ENCODE peak calls at places on chromosome 14, in five cellular contexts. One of them, this sample, is unnamed.

GRCh38 chr14:69879175-69880047 is at the start of gene SMOC1:
- DNase-seq in EH: no peak
- DNase-seq in AG04449: no peak
- DNase-seq in CD4-positive, CD25-positive, alpha-beta regulatory T cell: no peak
- DNase-seq in activated CD4-positive, alpha-beta T cell treated with anti-CD3 and anti-CD28 coated beads, Interleukin-2, amount 10 ng/mL, durations not matched to agents 7 days and 5 days: no peak
- DNase-seq in this sample: peak

GRCh38 chr14:93317836-93318807 is 14.7 kb downstream of the BTBD7 start:
- DNase-seq in EH: peak
- DNase-seq in AG04449: no peak
- DNase-seq in CD4-positive, CD25-positive, alpha-beta regulatory T cell: no peak
- DNase-seq in activated CD4-positive, alpha-beta T cell treated with anti-CD3 and anti-CD28 coated beads, Interleukin-2, amount 10 ng/mL, durations not matched to agents 7 days and 5 days: no peak
- DNase-seq in this sample: no peak

GRCh38 chr14:80275208-80275850 is 64.0 kb upstream of the DIO2 start:
- DNase-seq in EH: peak
- DNase-seq in AG04449: no peak
- DNase-seq in CD4-positive, CD25-positive, alpha-beta regulatory T cell: no peak
- DNase-seq in activated CD4-positive, alpha-beta T cell treated with anti-CD3 and anti-CD28 coated beads, Interleukin-2, amount 10 ng/mL, durations not matched to agents 7 days and 5 days: no peak
- DNase-seq in this sample: no peak

GRCh38 chr14:24339284-24340151 is at the start of gene RIPK3:
- DNase-seq in EH: no peak
- DNase-seq in AG04449: no peak
- DNase-seq in CD4-positive, CD25-positive, alpha-beta regulatory T cell: peak
- DNase-seq in activated CD4-positive, alpha-beta T cell treated with anti-CD3 and anti-CD28 coated beads, Interleukin-2, amount 10 ng/mL, durations not matched to agents 7 days and 5 days: peak
- DNase-seq in this sample: peak

GRCh38 chr14:65927871-65928270 is 515.3 kb downstream of the FUT8 start:
- DNase-seq in EH: no peak
- DNase-seq in AG04449: no peak
- DNase-seq in CD4-positive, CD25-positive, alpha-beta regulatory T cell: peak
- DNase-seq in activated CD4-positive, alpha-beta T cell treated with anti-CD3 and anti-CD28 coated beads, Interleukin-2, amount 10 ng/mL, durations not matched to agents 7 days and 5 days: peak
- DNase-seq in this sample: no peak

GRCh38 chr14:89504602-89505320 is 87.7 kb upstream of the FOXN3 start:
- DNase-seq in EH: peak
- DNase-seq in AG04449: no peak
- DNase-seq in CD4-positive, CD25-positive, alpha-beta regulatory T cell: no peak
- DNase-seq in activated CD4-positive, alpha-beta T cell treated with anti-CD3 and anti-CD28 coated beads, Interleukin-2, amount 10 ng/mL, durations not matched to agents 7 days and 5 days: peak
- DNase-seq in this sample: no peak

GRCh38 chr14:63045612-63046320 is 508 bp upstream of the KCNH5 start:
- DNase-seq in EH: peak
- DNase-seq in AG04449: no peak
- DNase-seq in CD4-positive, CD25-positive, alpha-beta regulatory T cell: no peak
- DNase-seq in activated CD4-positive, alpha-beta T cell treated with anti-CD3 and anti-CD28 coated beads, Interleukin-2, amount 10 ng/mL, durations not matched to agents 7 days and 5 days: no peak
- DNase-seq in this sample: no peak

GRCh38 chr14:64235652-64236640 is 58.2 kb downstream of the ESR2 start:
- DNase-seq in EH: no peak
- DNase-seq in AG04449: no peak
- DNase-seq in CD4-positive, CD25-positive, alpha-beta regulatory T cell: no peak
- DNase-seq in activated CD4-positive, alpha-beta T cell treated with anti-CD3 and anti-CD28 coated beads, Interleukin-2, amount 10 ng/mL, durations not matched to agents 7 days and 5 days: no peak
- DNase-seq in this sample: peak

GRCh38 chr14:81062816-81063215 is 107.4 kb downstream of the TSHR start:
- DNase-seq in EH: peak
- DNase-seq in AG04449: no peak
- DNase-seq in CD4-positive, CD25-positive, alpha-beta regulatory T cell: no peak
- DNase-seq in activated CD4-positive, alpha-beta T cell treated with anti-CD3 and anti-CD28 coated beads, Interleukin-2, amount 10 ng/mL, durations not matched to agents 7 days and 5 days: peak
- DNase-seq in this sample: no peak

GRCh38 chr14:51534623-51535022 is 117.1 kb upstream of the FRMD6 start:
- DNase-seq in EH: peak
- DNase-seq in AG04449: no peak
- DNase-seq in CD4-positive, CD25-positive, alpha-beta regulatory T cell: no peak
- DNase-seq in activated CD4-positive, alpha-beta T cell treated with anti-CD3 and anti-CD28 coated beads, Interleukin-2, amount 10 ng/mL, durations not matched to agents 7 days and 5 days: no peak
- DNase-seq in this sample: no peak

GRCh38 chr14:99146991-99147740 is 124.8 kb downstream of the BCL11B start:
- DNase-seq in EH: no peak
- DNase-seq in AG04449: no peak
- DNase-seq in CD4-positive, CD25-positive, alpha-beta regulatory T cell: no peak
- DNase-seq in activated CD4-positive, alpha-beta T cell treated with anti-CD3 and anti-CD28 coated beads, Interleukin-2, amount 10 ng/mL, durations not matched to agents 7 days and 5 days: no peak
- DNase-seq in this sample: no peak

GRCh38 chr14:90132821-90133570 is 71.2 kb downstream of the KCNK13 start:
- DNase-seq in EH: no peak
- DNase-seq in AG04449: no peak
- DNase-seq in CD4-positive, CD25-positive, alpha-beta regulatory T cell: no peak
- DNase-seq in activated CD4-positive, alpha-beta T cell treated with anti-CD3 and anti-CD28 coated beads, Interleukin-2, amount 10 ng/mL, durations not matched to agents 7 days and 5 days: no peak
- DNase-seq in this sample: no peak

GRCh38 chr14:32087173-32087861 is 10.2 kb downstream of the ARHGAP5 start:
- DNase-seq in EH: peak
- DNase-seq in AG04449: no peak
- DNase-seq in CD4-positive, CD25-positive, alpha-beta regulatory T cell: no peak
- DNase-seq in activated CD4-positive, alpha-beta T cell treated with anti-CD3 and anti-CD28 coated beads, Interleukin-2, amount 10 ng/mL, durations not matched to agents 7 days and 5 days: no peak
- DNase-seq in this sample: no peak